ENCODE peak calls at places on chromosomes 11 and 22, in eight cellular contexts. One of them, this sample, is unnamed.

GRCh38 chr11:77647906-77648305 is 10.3 kb upstream of the CLNS1A start:
- DNase-seq in stimulated activated naive B cell treated with anti-CD40 and anti-IgM and Interleukin-4, amounts not matched to agents 10 μg/mL and 1 μg/mL and 100 μg/mL, for 72 hours: no peak
- DNase-seq in ACHN: no peak
- DNase-seq in B cell: no peak
- DNase-seq in posterior vena cava: no peak
- DNase-seq in activated CD8-positive, alpha-beta memory T cell treated with anti-CD3 and anti-CD28 coated beads, Interleukin-2, amount 50 U/mL, for 48 hours: no peak
- DNase-seq in stimulated activated CD4-positive, alpha-beta T cell treated with anti-CD3 and anti-CD28 coated beads, Interleukin-15, amount 100 ng/mL, for 1 hour: no peak
- DNase-seq in Right ventricle myocardium inferior: no peak
- DNase-seq in this sample: no peak

GRCh38 chr11:134995746-134996145 is 583.7 kb upstream of the B3GAT1 start:
- DNase-seq in stimulated activated naive B cell treated with anti-CD40 and anti-IgM and Interleukin-4, amounts not matched to agents 10 μg/mL and 1 μg/mL and 100 μg/mL, for 72 hours: no peak
- DNase-seq in ACHN: no peak
- DNase-seq in B cell: no peak
- DNase-seq in posterior vena cava: no peak
- DNase-seq in activated CD8-positive, alpha-beta memory T cell treated with anti-CD3 and anti-CD28 coated beads, Interleukin-2, amount 50 U/mL, for 48 hours: no peak
- DNase-seq in stimulated activated CD4-positive, alpha-beta T cell treated with anti-CD3 and anti-CD28 coated beads, Interleukin-15, amount 100 ng/mL, for 1 hour: no peak
- DNase-seq in Right ventricle myocardium inferior: no peak
- DNase-seq in this sample: no peak

GRCh38 chr11:824292-824880 is 3.3 kb upstream of the CRACR2B start:
- DNase-seq in stimulated activated naive B cell treated with anti-CD40 and anti-IgM and Interleukin-4, amounts not matched to agents 10 μg/mL and 1 μg/mL and 100 μg/mL, for 72 hours: no peak
- DNase-seq in ACHN: no peak
- DNase-seq in B cell: no peak
- DNase-seq in posterior vena cava: no peak
- DNase-seq in activated CD8-positive, alpha-beta memory T cell treated with anti-CD3 and anti-CD28 coated beads, Interleukin-2, amount 50 U/mL, for 48 hours: no peak
- DNase-seq in stimulated activated CD4-positive, alpha-beta T cell treated with anti-CD3 and anti-CD28 coated beads, Interleukin-15, amount 100 ng/mL, for 1 hour: no peak
- DNase-seq in Right ventricle myocardium inferior: peak; percentile 54
- DNase-seq in this sample: no peak

GRCh38 chr22:48782817-48783511 is 1044.7 kb downstream of the BRD1 start:
- DNase-seq in stimulated activated naive B cell treated with anti-CD40 and anti-IgM and Interleukin-4, amounts not matched to agents 10 μg/mL and 1 μg/mL and 100 μg/mL, for 72 hours: no peak
- DNase-seq in ACHN: no peak
- DNase-seq in B cell: no peak
- DNase-seq in posterior vena cava: peak; percentile 44
- DNase-seq in activated CD8-positive, alpha-beta memory T cell treated with anti-CD3 and anti-CD28 coated beads, Interleukin-2, amount 50 U/mL, for 48 hours: no peak
- DNase-seq in stimulated activated CD4-positive, alpha-beta T cell treated with anti-CD3 and anti-CD28 coated beads, Interleukin-15, amount 100 ng/mL, for 1 hour: no peak
- DNase-seq in Right ventricle myocardium inferior: no peak
- DNase-seq in this sample: no peak

GRCh38 chr22:49954991-49955580 is 5.5 kb upstream of the PIM3 start:
- DNase-seq in stimulated activated naive B cell treated with anti-CD40 and anti-IgM and Interleukin-4, amounts not matched to agents 10 μg/mL and 1 μg/mL and 100 μg/mL, for 72 hours: no peak
- DNase-seq in ACHN: no peak
- DNase-seq in B cell: no peak
- DNase-seq in posterior vena cava: no peak
- DNase-seq in activated CD8-positive, alpha-beta memory T cell treated with anti-CD3 and anti-CD28 coated beads, Interleukin-2, amount 50 U/mL, for 48 hours: no peak
- DNase-seq in stimulated activated CD4-positive, alpha-beta T cell treated with anti-CD3 and anti-CD28 coated beads, Interleukin-15, amount 100 ng/mL, for 1 hour: no peak
- DNase-seq in Right ventricle myocardium inferior: peak; percentile 71
- DNase-seq in this sample: no peak

GRCh38 chr22:39244496-39245129 is at the start of gene PDGFB:
- DNase-seq in stimulated activated naive B cell treated with anti-CD40 and anti-IgM and Interleukin-4, amounts not matched to agents 10 μg/mL and 1 μg/mL and 100 μg/mL, for 72 hours: no peak
- DNase-seq in ACHN: peak; percentile 78
- DNase-seq in B cell: peak; percentile 58
- DNase-seq in posterior vena cava: no peak
- DNase-seq in activated CD8-positive, alpha-beta memory T cell treated with anti-CD3 and anti-CD28 coated beads, Interleukin-2, amount 50 U/mL, for 48 hours: no peak
- DNase-seq in stimulated activated CD4-positive, alpha-beta T cell treated with anti-CD3 and anti-CD28 coated beads, Interleukin-15, amount 100 ng/mL, for 1 hour: no peak
- DNase-seq in Right ventricle myocardium inferior: no peak
- DNase-seq in this sample: no peak

GRCh38 chr11:1171985-1172728 is 14.4 kb downstream of the MUC5AC start:
- DNase-seq in stimulated activated naive B cell treated with anti-CD40 and anti-IgM and Interleukin-4, amounts not matched to agents 10 μg/mL and 1 μg/mL and 100 μg/mL, for 72 hours: no peak
- DNase-seq in ACHN: no peak
- DNase-seq in B cell: no peak
- DNase-seq in posterior vena cava: no peak
- DNase-seq in activated CD8-positive, alpha-beta memory T cell treated with anti-CD3 and anti-CD28 coated beads, Interleukin-2, amount 50 U/mL, for 48 hours: no peak
- DNase-seq in stimulated activated CD4-positive, alpha-beta T cell treated with anti-CD3 and anti-CD28 coated beads, Interleukin-15, amount 100 ng/mL, for 1 hour: no peak
- DNase-seq in Right ventricle myocardium inferior: peak; percentile 31
- DNase-seq in this sample: no peak

GRCh38 chr11:95715777-95716241 is 73.8 kb downstream of the FAM76B start:
- DNase-seq in stimulated activated naive B cell treated with anti-CD40 and anti-IgM and Interleukin-4, amounts not matched to agents 10 μg/mL and 1 μg/mL and 100 μg/mL, for 72 hours: peak; percentile 88
- DNase-seq in ACHN: no peak
- DNase-seq in B cell: peak; percentile 41
- DNase-seq in posterior vena cava: no peak
- DNase-seq in activated CD8-positive, alpha-beta memory T cell treated with anti-CD3 and anti-CD28 coated beads, Interleukin-2, amount 50 U/mL, for 48 hours: no peak
- DNase-seq in stimulated activated CD4-positive, alpha-beta T cell treated with anti-CD3 and anti-CD28 coated beads, Interleukin-15, amount 100 ng/mL, for 1 hour: no peak
- DNase-seq in Right ventricle myocardium inferior: no peak
- DNase-seq in this sample: peak; percentile 40

This sample was measured in GM12864.